ENCODE peak calls at places on chromosome 19, in six cellular contexts. One of them, this sample, is unnamed.
A peak's percentile ranks its signal among the peaks of the same experiment; 100 is the strongest.

GRCh38 chr19:3459322-3459881 is 20.9 kb downstream of the SMIM24 start:
- DNase-seq in AG09319: peak; percentile 69
- DNase-seq in suprapubic skin: peak; percentile 88
- DNase-seq in GM12865: peak; percentile 43
- DNase-seq in uterus: peak; percentile 95
- DNase-seq in colonic mucosa: peak; percentile 65
- DNase-seq in this sample: no peak

GRCh38 chr19:49011194-49011593 is 5.7 kb downstream of the LHB start:
- DNase-seq in AG09319: no peak
- DNase-seq in suprapubic skin: no peak
- DNase-seq in GM12865: no peak
- DNase-seq in uterus: no peak
- DNase-seq in colonic mucosa: no peak
- DNase-seq in this sample: no peak

GRCh38 chr19:2949939-2950285 is 5.1 kb upstream of the ZNF77 start:
- DNase-seq in AG09319: no peak
- DNase-seq in suprapubic skin: no peak
- DNase-seq in GM12865: peak; percentile 77
- DNase-seq in uterus: peak; percentile 59
- DNase-seq in colonic mucosa: no peak
- DNase-seq in this sample: no peak

GRCh38 chr19:2138061-2138728 is 13.2 kb downstream of the AP3D1 start:
- DNase-seq in AG09319: no peak
- DNase-seq in suprapubic skin: no peak
- DNase-seq in GM12865: no peak
- DNase-seq in uterus: no peak
- DNase-seq in colonic mucosa: no peak
- DNase-seq in this sample: no peak

GRCh38 chr19:44344255-44344654 is 12.2 kb downstream of the ZNF112 start:
- DNase-seq in AG09319: no peak
- DNase-seq in suprapubic skin: no peak
- DNase-seq in GM12865: peak; percentile 8
- DNase-seq in uterus: no peak
- DNase-seq in colonic mucosa: no peak
- DNase-seq in this sample: no peak

GRCh38 chr19:37506387-37507166 is at the start of gene ZNF793:
- DNase-seq in AG09319: peak; percentile 29
- DNase-seq in suprapubic skin: peak; percentile 77
- DNase-seq in GM12865: peak; percentile 81
- DNase-seq in uterus: peak; percentile 84
- DNase-seq in colonic mucosa: peak; percentile 80
- DNase-seq in this sample: peak; percentile 39

GRCh38 chr19:10624585-10624984 is 768 bp upstream of the SLC44A2 start:
- DNase-seq in AG09319: no peak
- DNase-seq in suprapubic skin: no peak
- DNase-seq in GM12865: no peak
- DNase-seq in uterus: no peak
- DNase-seq in colonic mucosa: peak; percentile 63
- DNase-seq in this sample: no peak

GRCh38 chr19:14383898-14384669 is 2.8 kb downstream of the ADGRE5 start:
- DNase-seq in AG09319: no peak
- DNase-seq in suprapubic skin: peak; percentile 72
- DNase-seq in GM12865: peak; percentile 90
- DNase-seq in uterus: peak; percentile 73
- DNase-seq in colonic mucosa: peak; percentile 58
- DNase-seq in this sample: no peak

GRCh38 chr19:30666301-30666803 is 294.2 kb downstream of the ZNF536 start:
- DNase-seq in AG09319: no peak
- DNase-seq in suprapubic skin: no peak
- DNase-seq in GM12865: peak; percentile 29
- DNase-seq in uterus: peak; percentile 33
- DNase-seq in colonic mucosa: peak; percentile 41
- DNase-seq in this sample: no peak

GRCh38 chr19:10006335-10006708 is 4.0 kb downstream of the COL5A3 start:
- DNase-seq in AG09319: no peak
- DNase-seq in suprapubic skin: no peak
- DNase-seq in GM12865: peak; percentile 22
- DNase-seq in uterus: peak; percentile 66
- DNase-seq in colonic mucosa: no peak
- DNase-seq in this sample: no peak

GRCh38 chr19:56966225-56966696 is 125.7 kb upstream of the PEG3 start:
- DNase-seq in AG09319: no peak
- DNase-seq in suprapubic skin: no peak
- DNase-seq in GM12865: no peak
- DNase-seq in uterus: peak; percentile 90
- DNase-seq in colonic mucosa: no peak
- DNase-seq in this sample: no peak

GRCh38 chr19:5953680-5954213 is 24.2 kb downstream of the RANBP3 start:
- DNase-seq in AG09319: no peak
- DNase-seq in suprapubic skin: no peak
- DNase-seq in GM12865: no peak
- DNase-seq in uterus: no peak
- DNase-seq in colonic mucosa: no peak
- DNase-seq in this sample: no peak

GRCh38 chr19:44603201-44603945 is 10.0 kb upstream of the IGSF23 start:
- DNase-seq in AG09319: peak; percentile 85
- DNase-seq in suprapubic skin: no peak
- DNase-seq in GM12865: no peak
- DNase-seq in uterus: peak; percentile 27
- DNase-seq in colonic mucosa: no peak
- DNase-seq in this sample: no peak

GRCh38 chr19:840519-841206 is at the start of gene PRTN3:
- DNase-seq in AG09319: no peak
- DNase-seq in suprapubic skin: no peak
- DNase-seq in GM12865: no peak
- DNase-seq in uterus: no peak
- DNase-seq in colonic mucosa: no peak
- DNase-seq in this sample: no peak

GRCh38 chr19:40549007-40549708 is 27.5 kb upstream of the SHKBP1 start:
- DNase-seq in AG09319: no peak
- DNase-seq in suprapubic skin: no peak
- DNase-seq in GM12865: peak; percentile 75
- DNase-seq in uterus: peak; percentile 52
- DNase-seq in colonic mucosa: peak; percentile 61
- DNase-seq in this sample: peak; percentile 25
- TF ChIP-seq CTCF in AG09319: peak; percentile 28
- TF ChIP-seq CTCF in suprapubic skin: peak; percentile 53
- TF ChIP-seq CTCF in GM12865: peak; percentile 58
- TF ChIP-seq CTCF in uterus: peak; percentile 42
- TF ChIP-seq CTCF in colonic mucosa: peak; percentile 40
- TF ChIP-seq CTCF in this sample: peak; percentile 57

GRCh38 chr19:18229474-18229873 is 3.2 kb upstream of the PDE4C start:
- DNase-seq in AG09319: no peak
- DNase-seq in suprapubic skin: no peak
- DNase-seq in GM12865: no peak
- DNase-seq in uterus: no peak
- DNase-seq in colonic mucosa: no peak
- DNase-seq in this sample: no peak
- TF ChIP-seq CTCF in AG09319: peak; percentile 42
- TF ChIP-seq CTCF in suprapubic skin: no peak
- TF ChIP-seq CTCF in GM12865: peak; percentile 51
- TF ChIP-seq CTCF in uterus: no peak
- TF ChIP-seq CTCF in colonic mucosa: peak; percentile 48
- TF ChIP-seq CTCF in this sample: peak; percentile 9

GRCh38 chr19:13027031-13027430 is 31.8 kb downstream of the NFIX start:
- DNase-seq in AG09319: no peak
- DNase-seq in suprapubic skin: no peak
- DNase-seq in GM12865: no peak
- DNase-seq in uterus: no peak
- DNase-seq in colonic mucosa: no peak
- DNase-seq in this sample: no peak
- TF ChIP-seq CTCF in AG09319: no peak
- TF ChIP-seq CTCF in suprapubic skin: no peak
- TF ChIP-seq CTCF in GM12865: no peak
- TF ChIP-seq CTCF in uterus: no peak
- TF ChIP-seq CTCF in colonic mucosa: no peak
- TF ChIP-seq CTCF in this sample: no peak

DNA sequence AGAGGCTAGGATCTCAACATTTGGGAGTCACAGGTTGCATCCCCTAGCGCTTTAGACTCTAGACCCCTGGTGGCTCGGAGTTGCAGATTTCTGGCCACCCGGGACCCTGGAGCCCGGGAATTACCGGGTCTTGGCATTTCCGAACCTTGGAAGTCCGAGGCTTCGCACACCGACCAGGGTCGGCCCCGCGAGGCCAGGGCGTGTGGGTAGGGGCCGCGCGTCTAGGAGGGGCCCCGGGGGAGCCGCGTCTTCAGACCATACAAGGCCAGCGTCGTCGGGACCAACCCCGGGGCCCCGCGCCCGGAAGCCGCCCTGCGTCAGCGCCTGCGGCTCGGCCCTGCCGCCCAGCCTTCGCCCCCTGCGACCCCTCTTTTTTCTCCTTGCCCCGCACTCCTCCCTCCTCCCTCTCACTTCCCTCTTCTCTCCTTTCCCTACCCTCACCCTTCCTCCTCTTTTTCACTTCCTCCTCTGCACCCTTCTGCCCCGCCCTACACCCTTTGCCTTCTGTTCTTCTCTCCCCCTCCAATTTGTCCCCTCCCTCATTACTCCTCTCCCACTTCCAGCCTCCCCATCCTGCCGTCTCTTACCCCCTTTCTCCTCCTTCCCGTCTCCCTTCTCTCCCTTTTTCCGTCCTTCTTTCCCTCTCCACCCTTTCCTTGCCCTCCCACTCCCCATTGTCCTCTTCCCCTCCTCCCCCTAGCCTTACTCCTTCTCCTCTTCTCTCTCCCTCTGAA is 2.4 kb upstream of the PLEKHG2 start:
- DNase-seq in AG09319: no peak
- DNase-seq in suprapubic skin: peak; percentile 91
- DNase-seq in GM12865: peak; percentile 87
- DNase-seq in uterus: peak; percentile 85
- DNase-seq in colonic mucosa: peak; percentile 76
- DNase-seq in this sample: no peak
- TF ChIP-seq CTCF in AG09319: no peak
- TF ChIP-seq CTCF in suprapubic skin: no peak
- TF ChIP-seq CTCF in GM12865: no peak
- TF ChIP-seq CTCF in uterus: peak; percentile 34
- TF ChIP-seq CTCF in colonic mucosa: no peak
- TF ChIP-seq CTCF in this sample: no peak

DNA sequence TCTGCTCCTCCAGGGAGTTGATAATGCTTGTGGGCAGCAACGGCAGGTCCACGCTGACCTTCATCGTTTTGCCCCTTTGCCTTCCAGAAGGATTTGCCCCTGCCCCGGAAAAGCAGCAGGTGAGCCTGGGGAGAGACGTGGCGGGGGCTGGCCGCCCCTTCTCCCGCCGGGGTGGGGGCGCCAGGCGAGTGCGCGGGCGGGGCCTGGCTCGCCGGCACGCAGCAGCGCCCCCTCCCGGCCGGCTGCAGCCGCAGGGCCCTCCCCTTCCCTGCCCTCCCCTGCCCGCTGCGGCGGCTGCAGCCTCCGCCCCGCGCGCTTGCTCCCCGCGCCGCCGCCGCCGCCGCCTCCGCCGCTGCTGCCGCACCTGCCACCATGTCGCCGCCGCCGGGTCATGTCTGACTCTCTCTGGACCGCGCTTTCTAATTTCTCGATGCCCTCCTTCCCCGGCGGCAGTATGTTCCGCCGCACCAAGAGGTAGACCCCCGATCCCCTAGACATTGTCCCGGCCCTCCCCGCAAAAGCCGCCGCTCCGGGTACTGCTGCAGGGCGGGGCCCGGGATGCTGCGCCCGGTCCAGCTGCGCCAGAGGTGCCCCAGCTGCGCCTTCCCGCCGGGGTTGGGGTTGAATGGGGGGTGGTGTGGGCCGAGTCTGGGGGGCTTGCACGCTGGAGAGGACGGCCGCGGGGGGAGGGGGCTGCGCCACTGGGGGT is at the start of gene MAST1:
- DNase-seq in AG09319: no peak
- DNase-seq in suprapubic skin: no peak
- DNase-seq in GM12865: peak; percentile 39
- DNase-seq in uterus: no peak
- DNase-seq in colonic mucosa: peak; percentile 40
- DNase-seq in this sample: peak; percentile 69
- TF ChIP-seq CTCF in AG09319: peak; percentile 9
- TF ChIP-seq CTCF in suprapubic skin: peak; percentile 73
- TF ChIP-seq CTCF in GM12865: peak; percentile 47
- TF ChIP-seq CTCF in uterus: peak; percentile 21
- TF ChIP-seq CTCF in colonic mucosa: no peak
- TF ChIP-seq CTCF in this sample: peak; percentile 47

DNA sequence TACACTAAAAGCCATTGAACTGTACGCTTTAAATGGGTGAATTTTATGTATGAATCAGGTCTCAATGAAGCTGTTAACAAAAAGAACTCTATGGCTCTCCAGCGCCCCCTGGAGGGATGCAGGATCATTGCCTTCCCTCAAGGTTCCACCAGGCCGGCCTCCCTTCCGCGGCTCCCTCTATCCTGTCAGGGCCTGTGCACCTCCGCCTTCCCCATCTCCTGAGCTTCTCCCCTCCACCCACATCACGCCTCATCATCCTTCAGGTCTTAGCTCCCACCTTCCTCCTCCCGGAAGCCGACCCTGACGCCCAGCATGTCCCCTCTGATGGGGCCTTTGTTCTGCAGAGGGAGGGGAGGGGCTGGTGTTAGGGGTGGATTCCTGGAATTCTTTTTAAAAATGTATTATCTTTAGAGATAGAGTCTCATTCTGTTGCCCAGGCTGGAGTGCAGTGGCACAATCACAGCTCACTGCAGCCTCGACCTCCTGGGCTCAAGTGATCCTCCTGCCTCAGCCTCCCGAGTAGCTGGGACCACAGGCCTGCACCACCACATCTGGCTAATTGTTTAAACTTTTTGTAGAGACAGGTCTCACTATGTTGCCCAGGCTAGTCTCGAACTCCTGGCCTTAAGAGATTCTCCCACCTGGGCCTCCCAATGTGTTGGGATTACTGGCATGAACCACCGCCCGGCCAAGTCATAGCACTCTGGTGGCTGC is 27.7 kb downstream of the MEIS3 start:
- DNase-seq in AG09319: peak; percentile 31
- DNase-seq in suprapubic skin: peak; percentile 86
- DNase-seq in GM12865: peak; percentile 80
- DNase-seq in uterus: peak; percentile 58
- DNase-seq in colonic mucosa: peak; percentile 76
- DNase-seq in this sample: no peak
- TF ChIP-seq CTCF in AG09319: peak; percentile 89
- TF ChIP-seq CTCF in suprapubic skin: peak; percentile 90
- TF ChIP-seq CTCF in GM12865: peak; percentile 94
- TF ChIP-seq CTCF in uterus: peak; percentile 58
- TF ChIP-seq CTCF in colonic mucosa: peak; percentile 90
- TF ChIP-seq CTCF in this sample: peak; percentile 79

DNA sequence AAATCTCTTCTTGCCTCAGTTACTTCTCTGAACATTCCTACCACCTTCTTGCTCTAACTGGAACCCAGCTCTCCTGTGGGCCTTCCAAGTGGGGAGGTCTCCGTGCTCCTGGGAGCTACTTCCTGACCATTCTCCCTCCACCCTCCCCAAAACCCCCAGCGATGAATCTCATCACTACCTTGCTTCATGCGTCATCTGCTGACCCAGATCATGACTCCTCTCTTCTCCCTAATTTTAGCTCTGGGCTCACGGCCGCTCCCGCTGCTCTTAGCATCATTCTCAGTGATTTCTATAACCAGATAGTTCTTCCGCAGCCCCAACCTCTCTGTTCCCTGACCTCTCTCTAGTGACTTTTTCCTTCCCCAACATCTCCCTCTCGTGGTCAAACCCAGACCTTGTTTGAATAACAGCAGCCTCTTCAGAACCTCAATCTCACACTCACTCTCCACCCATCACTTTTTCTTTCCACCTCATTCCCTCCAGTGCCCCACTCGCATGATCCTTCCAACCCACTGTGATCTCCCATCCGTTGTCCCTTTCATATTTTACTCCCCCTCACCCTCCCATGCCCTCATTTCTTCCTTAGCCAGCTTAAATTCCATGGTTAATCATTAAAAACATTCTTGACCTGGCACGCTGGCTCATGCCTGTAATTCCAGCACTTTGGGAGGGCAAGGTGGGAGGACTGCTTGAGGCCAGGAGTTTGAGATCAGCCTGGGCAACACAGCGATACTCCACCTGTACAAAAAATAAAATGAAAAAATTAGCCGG is 21.8 kb downstream of the MRPS12 start:
- DNase-seq in AG09319: no peak
- DNase-seq in suprapubic skin: no peak
- DNase-seq in GM12865: peak; percentile 77
- DNase-seq in uterus: no peak
- DNase-seq in colonic mucosa: peak; percentile 52
- DNase-seq in this sample: no peak
- TF ChIP-seq CTCF in AG09319: no peak
- TF ChIP-seq CTCF in suprapubic skin: no peak
- TF ChIP-seq CTCF in GM12865: peak; percentile 56
- TF ChIP-seq CTCF in uterus: no peak
- TF ChIP-seq CTCF in colonic mucosa: no peak
- TF ChIP-seq CTCF in this sample: peak; percentile 57

This sample was measured in D721Med.